ENCODE peak calls at places on chromosomes 13 and 19, in six cellular contexts. D is GF-D8, Q is ovary, L is cardiac fibroblast, C is PC-9, R is ELF-1. O is an unnamed sample.

GRCh38 chr13:19074519-19074918 is 107.1 kb downstream of the TUBA3C start:
- DNase-seq in L (no peak), Q (no peak), D (no peak), R (no peak), C (no peak), O (no peak)

GRCh38 chr13:108113407-108113806 is 101.9 kb downstream of the LIG4 start:
- DNase-seq in D (no peak), C (no peak), R (no peak), L (no peak), Q (no peak), O (no peak)

GRCh38 chr13:95457294-95457693 is 95.2 kb upstream of the CLDN10 start:
- DNase-seq in L (no peak), R (no peak), C (no peak), Q (no peak), D (no peak), O (peak; percentile 10)

GRCh38 chr19:8194528-8195275 is 14.5 kb upstream of the CERS4 start:
- DNase-seq in D (peak; percentile 56), R (no peak), L (no peak), Q (no peak), C (no peak), O (peak; percentile 76)

GRCh38 chr13:23159205-23159586 is 21.6 kb upstream of the SGCG start:
- DNase-seq in R (peak; percentile 77), C (no peak), Q (no peak), D (no peak), L (peak; percentile 53), O (no peak)

GRCh38 chr13:21625366-21625765 is 21.4 kb upstream of the MICU2 start:
- DNase-seq in D (peak; percentile 43), R (no peak), C (no peak), Q (no peak), L (peak; percentile 63), O (peak; percentile 66)

GRCh38 chr19:3669616-3670257 is 30.5 kb downstream of the PIP5K1C start:
- DNase-seq in Q (no peak), C (no peak), D (no peak), L (no peak), R (peak; percentile 38), O (no peak)

GRCh38 chr19:48703316-48703715 is 7.5 kb downstream of the FUT2 start:
- DNase-seq in D (no peak), R (no peak), C (no peak), Q (no peak), L (no peak), O (no peak)

GRCh38 chr13:81133066-81133465 is 792.1 kb upstream of the SPRY2 start:
- DNase-seq in L (peak; percentile 61), Q (no peak), D (no peak), C (no peak), R (no peak), O (no peak)

GRCh38 chr19:18251587-18252369 is 22.5 kb downstream of the IQCN start:
- DNase-seq in Q (peak; percentile 84), D (peak; percentile 13), L (peak; percentile 79), R (peak; percentile 94), C (peak; percentile 70), O (peak; percentile 81)

GRCh38 chr13:98493035-98493401 is 83.9 kb downstream of the STK24 start:
- DNase-seq in L (no peak), Q (no peak), D (no peak), C (no peak), R (no peak), O (no peak)

GRCh38 chr13:34942732-34943674 is 933 bp downstream of the NBEA start:
- DNase-seq in Q (peak; percentile 33), R (peak; percentile 77), D (no peak), L (no peak), C (peak; percentile 34), O (no peak)

GRCh38 chr19:4657835-4658234 is 12.3 kb downstream of the MYDGF start:
- DNase-seq in C (no peak), D (no peak), L (no peak), R (no peak), Q (no peak), O (no peak)

GRCh38 chr13:45873491-45874360 is 22.2 kb upstream of the SIAH3 start:
- DNase-seq in Q (no peak), D (no peak), L (peak; percentile 46), C (peak; percentile 7), R (peak; percentile 44), O (no peak)

GRCh38 chr19:45899919-45900589 is 2.4 kb downstream of the MYPOP start:
- DNase-seq in Q (no peak), C (no peak), L (no peak), R (no peak), D (no peak), O (no peak)

GRCh38 chr13:45196091-45196490 is 4.8 kb downstream of the KCTD4 start:
- DNase-seq in D (no peak), R (no peak), Q (no peak), C (no peak), L (no peak), O (peak; percentile 46)

GRCh38 chr13:32021785-32022184 is 9.8 kb upstream of the FRY start:
- DNase-seq in Q (no peak), R (no peak), C (no peak), L (no peak), D (no peak), O (no peak)

GRCh38 chr13:47708386-47708785 is 292.7 kb downstream of the SUCLA2 start:
- DNase-seq in D (no peak), C (no peak), R (no peak), L (peak; percentile 2), Q (no peak), O (no peak)

GRCh38 chr13:66037096-66037495 is 1193.0 kb downstream of the PCDH9 start:
- DNase-seq in Q (no peak), L (no peak), R (no peak), D (no peak), C (no peak), O (no peak)